ENCODE peak calls at places on chromosomes 13 and 19, in four cellular contexts. V is GM23338, T is fibroblast of lung, N is H1. Z is an unnamed sample.

GRCh38 chr19:38317104-38317612 is 1.4 kb upstream of the YIF1B start:
- DNase-seq in V (no peak), T (no peak), N (no peak), Z (no peak)

GRCh38 chr13:46367622-46368327 is 19.3 kb downstream of the RUBCNL start:
- DNase-seq in V (no peak), T (peak; percentile 64), N (no peak), Z (peak; percentile 13)

GRCh38 chr19:33477781-33478180 is 43.8 kb downstream of the PEPD start:
- DNase-seq in V (no peak), T (peak; percentile 77), N (no peak), Z (peak; percentile 14)

GRCh38 chr13:109604894-109605293 is 181.5 kb downstream of the IRS2 start:
- DNase-seq in V (no peak), T (no peak), N (no peak), Z (no peak)

GRCh38 chr19:54042989-54043388 is 20.7 kb downstream of the VSTM1 start:
- DNase-seq in V (no peak), T (no peak), N (no peak), Z (no peak)

GRCh38 chr19:48391100-48392005 is at the start of gene KDELR1:
- DNase-seq in V (peak; percentile 76), T (peak; percentile 56), N (no peak), Z (peak; percentile 64)

GRCh38 chr19:28168557-28168956 is 1044.4 kb downstream of the UQCRFS1 start:
- DNase-seq in V (peak; percentile 79), T (peak; percentile 13), N (peak; percentile 36), Z (no peak)

GRCh38 chr13:99721606-99722384 is 220.5 kb downstream of the TM9SF2 start:
- DNase-seq in V (no peak), T (peak; percentile 4), N (no peak), Z (no peak)

GRCh38 chr19:1651061-1651547 is 1.3 kb downstream of the TCF3 start:
- DNase-seq in V (peak; percentile 79), T (peak; percentile 21), N (no peak), Z (no peak)

GRCh38 chr19:43439183-43440063 is 24.7 kb downstream of the TEX101 start:
- DNase-seq in V (no peak), T (peak; percentile 19), N (no peak), Z (peak; percentile 90)

GRCh38 chr19:49639401-49640112 is 386 bp downstream of the RRAS start:
- DNase-seq in V (peak; percentile 21), T (no peak), N (no peak), Z (no peak)

GRCh38 chr13:101408154-101408553 is 8.2 kb downstream of the NALCN start:
- DNase-seq in V (no peak), T (no peak), N (no peak), Z (no peak)

GRCh38 chr19:32599736-32600157 is 18.8 kb downstream of the PDCD5 start:
- DNase-seq in V (peak; percentile 75), T (peak; percentile 58), N (no peak), Z (peak; percentile 55)

GRCh38 chr13:99663908-99664307 is 162.6 kb downstream of the TM9SF2 start:
- DNase-seq in V (no peak), T (no peak), N (no peak), Z (no peak)

GRCh38 chr19:10797078-10797477 is 38.9 kb downstream of the TMED1 start:
- DNase-seq in V (no peak), T (no peak), N (no peak), Z (no peak)

GRCh38 chr13:21022694-21023325 is 38.6 kb downstream of the LATS2 start:
- DNase-seq in V (peak; percentile 72), T (no peak), N (no peak), Z (no peak)
- TF ChIP-seq EZH2 in V (no peak), T (no peak), N (no peak), Z (no peak)

DNA sequence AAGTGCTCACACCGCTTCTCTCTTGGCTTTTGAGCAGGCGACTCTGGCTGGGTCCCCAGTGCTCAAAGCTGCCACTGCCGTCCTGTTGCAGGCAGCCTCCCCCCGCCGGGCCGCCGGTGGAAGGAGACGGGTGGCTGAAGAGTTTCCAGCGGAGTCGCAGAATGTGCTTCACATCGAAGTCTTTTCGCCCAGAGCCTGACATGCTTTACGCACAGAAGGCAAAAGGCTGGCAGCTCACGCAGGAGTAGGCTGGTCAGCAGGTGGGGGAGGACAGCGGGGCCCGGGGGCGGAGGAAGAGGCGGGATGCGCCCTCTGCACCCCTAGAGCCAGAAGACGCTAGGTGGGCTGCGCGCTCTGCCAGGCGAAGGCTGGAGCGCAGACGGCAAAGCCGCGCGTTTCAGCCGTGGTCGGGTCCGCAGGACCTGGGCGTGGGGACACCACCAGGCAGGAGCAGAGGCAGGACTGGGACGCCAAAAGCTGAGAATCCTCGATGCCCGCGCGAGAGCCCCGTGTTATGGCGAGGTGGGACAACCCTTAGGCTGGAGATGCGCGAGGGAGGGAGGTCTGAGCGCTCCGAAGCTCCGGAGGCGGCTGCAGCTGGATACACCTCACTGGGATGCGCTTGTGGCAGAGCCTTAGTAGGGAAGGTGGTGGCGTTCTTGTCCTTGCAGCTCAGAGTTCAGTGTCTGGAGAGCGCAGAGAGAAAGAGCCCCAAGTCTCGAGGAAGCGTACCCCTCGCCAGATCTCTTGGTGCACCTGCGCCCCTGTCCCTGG is at the start of gene ATXN8OS:
- DNase-seq in V (peak; percentile 71), T (peak; percentile 3), N (no peak), Z (no peak)
- TF ChIP-seq EZH2 in V (peak; percentile 9), T (no peak), N (peak; percentile 77), Z (no peak)

GRCh38 chr13:28138012-28138755 is at the start of gene PAN3:
- DNase-seq in V (peak; percentile 91), T (peak; percentile 83), N (peak; percentile 72), Z (peak; percentile 83)

GRCh38 chr13:28140433-28141125 is 2.2 kb downstream of the PAN3 start:
- DNase-seq in V (peak; percentile 52), T (peak; percentile 32), N (no peak), Z (peak; percentile 50)

GRCh38 chr13:28137556-28137955 is 789 bp upstream of the PAN3 start:
- DNase-seq in V (no peak), T (no peak), N (no peak), Z (peak; percentile 8)

GRCh38 chr13:28136916-28137315 is 1.4 kb upstream of the PAN3 start:
- DNase-seq in V (no peak), T (no peak), N (no peak), Z (peak; percentile 3)

GRCh38 chr13:28138756-28139470 is 568 bp downstream of the PAN3 start:
- DNase-seq in V (peak; percentile 85), T (peak; percentile 95), N (peak; percentile 44), Z (peak; percentile 74)
- TF ChIP-seq EZH2 in V (no peak), T (no peak), N (no peak), Z (no peak)

GRCh38 chr19:17557461-17557860 is 2.0 kb downstream of the COLGALT1 start:
- DNase-seq in V (no peak), T (no peak), N (no peak), Z (no peak)
- TF ChIP-seq EZH2 in V (no peak), T (no peak), N (no peak), Z (no peak)

DNA sequence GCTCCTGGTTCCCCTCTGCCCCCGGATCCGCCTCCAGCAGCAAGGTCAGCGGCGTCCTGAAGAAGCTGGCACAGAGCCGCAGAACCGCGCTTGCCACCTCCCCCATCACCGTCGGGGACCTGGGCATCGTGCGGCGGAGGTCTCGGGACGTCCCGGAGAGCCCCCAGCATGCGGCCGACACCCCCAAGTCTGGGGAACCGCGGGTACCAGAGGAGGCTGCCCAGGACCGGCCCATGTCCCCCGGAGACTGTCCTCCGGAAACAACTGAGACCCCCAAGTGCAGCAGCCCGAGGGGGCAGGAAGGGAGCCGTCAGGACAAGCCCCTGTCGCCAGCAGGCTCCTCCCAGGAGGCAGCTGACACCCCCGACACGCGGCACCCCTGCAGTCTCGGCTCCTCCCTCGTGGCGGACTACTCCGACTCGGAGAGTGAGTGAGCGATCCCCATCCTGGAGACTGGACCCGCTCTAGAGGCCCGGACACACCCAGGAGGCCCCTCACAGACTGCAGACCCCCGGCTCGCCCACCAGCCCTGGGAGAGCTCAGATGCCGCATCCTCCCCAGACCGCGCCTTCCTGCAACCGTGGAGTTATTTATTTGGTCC is 1.6 kb upstream of the MRI1 start:
- DNase-seq in V (no peak), T (no peak), N (no peak), Z (no peak)
- TF ChIP-seq EZH2 in V (no peak), T (no peak), N (no peak), Z (no peak)

DNA sequence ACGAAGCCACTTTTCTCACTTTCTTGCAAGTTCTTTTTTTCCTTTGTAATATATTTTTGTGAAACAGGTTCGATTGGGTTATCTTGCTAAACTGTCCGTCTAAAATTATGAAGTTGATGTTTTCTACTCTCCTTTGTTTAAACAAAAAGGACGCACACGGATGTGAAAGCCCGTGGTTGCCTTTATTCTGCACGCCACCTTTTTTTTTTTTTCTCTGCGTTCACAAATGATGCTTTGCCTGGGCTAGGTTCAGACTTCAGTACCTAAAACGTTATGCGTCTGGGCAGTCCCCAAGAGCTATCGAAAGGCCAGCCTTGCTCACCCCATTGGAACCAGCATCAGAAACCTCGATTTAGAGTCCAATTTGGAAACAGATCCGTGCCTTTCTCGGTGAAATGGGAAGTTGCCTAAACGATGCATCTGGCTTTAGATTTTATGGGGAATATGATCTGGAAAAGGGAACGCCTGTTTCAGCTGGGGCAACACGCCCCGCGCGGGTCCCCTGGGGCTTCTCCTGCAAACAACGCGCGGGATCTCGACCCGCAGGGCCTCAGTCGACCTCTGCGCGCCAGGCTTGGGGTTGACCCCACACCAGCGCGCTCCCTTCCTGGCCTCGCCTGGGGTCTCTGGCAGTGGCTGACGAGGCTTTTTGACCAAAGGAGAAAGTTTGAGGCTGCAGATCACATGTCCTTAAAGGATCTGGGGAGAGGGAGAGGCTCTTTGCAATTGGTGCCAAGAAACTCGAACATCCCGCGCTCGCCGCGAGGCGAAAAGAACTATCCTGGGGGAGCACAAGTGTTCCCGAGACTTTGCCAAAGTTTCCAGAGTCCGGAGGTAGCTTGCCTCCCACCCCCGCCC is 114.0 kb downstream of the KCNRG start:
- DNase-seq in V (peak; percentile 58), T (no peak), N (no peak), Z (no peak)
- TF ChIP-seq EZH2 in V (peak; percentile 66), T (no peak), N (peak; percentile 52), Z (no peak)

Z was measured in PC-3.